ENCODE peak calls at places on chromosomes 1 and 21, in nine cellular contexts. One of them, this sample, is unnamed.

GRCh38 chr1:30782361-30783243 is 25.0 kb upstream of the LAPTM5 start:
- DNase-seq in DMS153: peak
- DNase-seq in AG10803: peak
- DNase-seq in astrocyte: no peak
- DNase-seq in prostate gland: peak
- DNase-seq in foreskin fibroblast: peak
- DNase-seq in NCI-H82: peak
- DNase-seq in memory B cell: peak
- DNase-seq in activated T-helper 9 cell treated with anti-CD3 and anti-CD28 coated beads, Interleukin-2, amount 50 U/mL, for 16 hours: peak
- DNase-seq in this sample: peak

GRCh38 chr1:230399321-230400006 is 26.7 kb downstream of the PGBD5 start:
- DNase-seq in DMS153: no peak
- DNase-seq in AG10803: no peak
- DNase-seq in astrocyte: no peak
- DNase-seq in prostate gland: no peak
- DNase-seq in foreskin fibroblast: no peak
- DNase-seq in NCI-H82: no peak
- DNase-seq in memory B cell: no peak
- DNase-seq in activated T-helper 9 cell treated with anti-CD3 and anti-CD28 coated beads, Interleukin-2, amount 50 U/mL, for 16 hours: no peak
- DNase-seq in this sample: no peak

GRCh38 chr1:36612881-36613280 is 130.2 kb upstream of the CSF3R start:
- DNase-seq in DMS153: no peak
- DNase-seq in AG10803: no peak
- DNase-seq in astrocyte: no peak
- DNase-seq in prostate gland: no peak
- DNase-seq in foreskin fibroblast: no peak
- DNase-seq in NCI-H82: peak
- DNase-seq in memory B cell: no peak
- DNase-seq in activated T-helper 9 cell treated with anti-CD3 and anti-CD28 coated beads, Interleukin-2, amount 50 U/mL, for 16 hours: no peak
- DNase-seq in this sample: no peak

GRCh38 chr21:35521293-35521692 is 472.2 kb upstream of the RUNX1 start:
- DNase-seq in DMS153: no peak
- DNase-seq in AG10803: no peak
- DNase-seq in astrocyte: no peak
- DNase-seq in prostate gland: no peak
- DNase-seq in foreskin fibroblast: no peak
- DNase-seq in NCI-H82: no peak
- DNase-seq in memory B cell: no peak
- DNase-seq in activated T-helper 9 cell treated with anti-CD3 and anti-CD28 coated beads, Interleukin-2, amount 50 U/mL, for 16 hours: no peak
- DNase-seq in this sample: no peak

GRCh38 chr1:19361231-19362147 is 49.4 kb downstream of the SLC66A1 start:
- DNase-seq in DMS153: peak
- DNase-seq in AG10803: peak
- DNase-seq in astrocyte: peak
- DNase-seq in prostate gland: peak
- DNase-seq in foreskin fibroblast: peak
- DNase-seq in NCI-H82: no peak
- DNase-seq in memory B cell: no peak
- DNase-seq in activated T-helper 9 cell treated with anti-CD3 and anti-CD28 coated beads, Interleukin-2, amount 50 U/mL, for 16 hours: no peak
- DNase-seq in this sample: no peak

GRCh38 chr1:180962178-180962577 is 49.5 kb downstream of the KIAA1614 start:
- DNase-seq in DMS153: no peak
- DNase-seq in AG10803: no peak
- DNase-seq in astrocyte: no peak
- DNase-seq in prostate gland: no peak
- DNase-seq in foreskin fibroblast: no peak
- DNase-seq in NCI-H82: no peak
- DNase-seq in memory B cell: no peak
- DNase-seq in activated T-helper 9 cell treated with anti-CD3 and anti-CD28 coated beads, Interleukin-2, amount 50 U/mL, for 16 hours: no peak
- DNase-seq in this sample: no peak

GRCh38 chr21:43771698-43772367 is 4.3 kb downstream of the CSTB start:
- DNase-seq in DMS153: no peak
- DNase-seq in AG10803: no peak
- DNase-seq in astrocyte: no peak
- DNase-seq in prostate gland: no peak
- DNase-seq in foreskin fibroblast: no peak
- DNase-seq in NCI-H82: no peak
- DNase-seq in memory B cell: no peak
- DNase-seq in activated T-helper 9 cell treated with anti-CD3 and anti-CD28 coated beads, Interleukin-2, amount 50 U/mL, for 16 hours: no peak
- DNase-seq in this sample: no peak

GRCh38 chr1:12040457-12041051 is 21.3 kb downstream of the MIIP start:
- DNase-seq in DMS153: no peak
- DNase-seq in AG10803: peak
- DNase-seq in astrocyte: peak
- DNase-seq in prostate gland: peak
- DNase-seq in foreskin fibroblast: peak
- DNase-seq in NCI-H82: peak
- DNase-seq in memory B cell: peak
- DNase-seq in activated T-helper 9 cell treated with anti-CD3 and anti-CD28 coated beads, Interleukin-2, amount 50 U/mL, for 16 hours: no peak
- DNase-seq in this sample: no peak

GRCh38 chr1:156725683-156726280 is 2.5 kb upstream of the METTL25B start:
- DNase-seq in DMS153: peak
- DNase-seq in AG10803: peak
- DNase-seq in astrocyte: peak
- DNase-seq in prostate gland: peak
- DNase-seq in foreskin fibroblast: peak
- DNase-seq in NCI-H82: peak
- DNase-seq in memory B cell: peak
- DNase-seq in activated T-helper 9 cell treated with anti-CD3 and anti-CD28 coated beads, Interleukin-2, amount 50 U/mL, for 16 hours: peak
- DNase-seq in this sample: peak

GRCh38 chr1:3915551-3916121 is 15.6 kb upstream of the C1orf174 start:
- DNase-seq in DMS153: no peak
- DNase-seq in AG10803: no peak
- DNase-seq in astrocyte: no peak
- DNase-seq in prostate gland: no peak
- DNase-seq in foreskin fibroblast: no peak
- DNase-seq in NCI-H82: no peak
- DNase-seq in memory B cell: no peak
- DNase-seq in activated T-helper 9 cell treated with anti-CD3 and anti-CD28 coated beads, Interleukin-2, amount 50 U/mL, for 16 hours: no peak
- DNase-seq in this sample: no peak

GRCh38 chr1:88022507-88022906 is 661.6 kb upstream of the PKN2 start:
- DNase-seq in DMS153: no peak
- DNase-seq in AG10803: no peak
- DNase-seq in astrocyte: no peak
- DNase-seq in prostate gland: no peak
- DNase-seq in foreskin fibroblast: no peak
- DNase-seq in NCI-H82: no peak
- DNase-seq in memory B cell: no peak
- DNase-seq in activated T-helper 9 cell treated with anti-CD3 and anti-CD28 coated beads, Interleukin-2, amount 50 U/mL, for 16 hours: no peak
- DNase-seq in this sample: no peak

GRCh38 chr1:42753070-42753469 is 13.0 kb upstream of the CLDN19 start:
- DNase-seq in DMS153: no peak
- DNase-seq in AG10803: peak
- DNase-seq in astrocyte: peak
- DNase-seq in prostate gland: no peak
- DNase-seq in foreskin fibroblast: peak
- DNase-seq in NCI-H82: no peak
- DNase-seq in memory B cell: no peak
- DNase-seq in activated T-helper 9 cell treated with anti-CD3 and anti-CD28 coated beads, Interleukin-2, amount 50 U/mL, for 16 hours: no peak
- DNase-seq in this sample: no peak

GRCh38 chr1:114448370-114448769 is 62.6 kb downstream of the TRIM33 start:
- DNase-seq in DMS153: no peak
- DNase-seq in AG10803: no peak
- DNase-seq in astrocyte: no peak
- DNase-seq in prostate gland: no peak
- DNase-seq in foreskin fibroblast: no peak
- DNase-seq in NCI-H82: no peak
- DNase-seq in memory B cell: no peak
- DNase-seq in activated T-helper 9 cell treated with anti-CD3 and anti-CD28 coated beads, Interleukin-2, amount 50 U/mL, for 16 hours: no peak
- DNase-seq in this sample: no peak

GRCh38 chr1:245538671-245539070 is 383.9 kb downstream of the KIF26B start:
- DNase-seq in DMS153: no peak
- DNase-seq in AG10803: no peak
- DNase-seq in astrocyte: peak
- DNase-seq in prostate gland: no peak
- DNase-seq in foreskin fibroblast: no peak
- DNase-seq in NCI-H82: no peak
- DNase-seq in memory B cell: no peak
- DNase-seq in activated T-helper 9 cell treated with anti-CD3 and anti-CD28 coated beads, Interleukin-2, amount 50 U/mL, for 16 hours: no peak
- DNase-seq in this sample: no peak

GRCh38 chr1:93777255-93777654 is 95.6 kb upstream of the BCAR3 start:
- DNase-seq in DMS153: no peak
- DNase-seq in AG10803: no peak
- DNase-seq in astrocyte: no peak
- DNase-seq in prostate gland: no peak
- DNase-seq in foreskin fibroblast: no peak
- DNase-seq in NCI-H82: no peak
- DNase-seq in memory B cell: no peak
- DNase-seq in activated T-helper 9 cell treated with anti-CD3 and anti-CD28 coated beads, Interleukin-2, amount 50 U/mL, for 16 hours: no peak
- DNase-seq in this sample: no peak

GRCh38 chr1:104745875-104746274 is 996.2 kb downstream of the AMY1C start:
- DNase-seq in DMS153: no peak
- DNase-seq in AG10803: no peak
- DNase-seq in astrocyte: no peak
- DNase-seq in prostate gland: no peak
- DNase-seq in foreskin fibroblast: no peak
- DNase-seq in NCI-H82: no peak
- DNase-seq in memory B cell: no peak
- DNase-seq in activated T-helper 9 cell treated with anti-CD3 and anti-CD28 coated beads, Interleukin-2, amount 50 U/mL, for 16 hours: no peak
- DNase-seq in this sample: no peak

GRCh38 chr1:40401427-40402201 is 28.1 kb downstream of the SMAP2 start:
- DNase-seq in DMS153: no peak
- DNase-seq in AG10803: no peak
- DNase-seq in astrocyte: no peak
- DNase-seq in prostate gland: no peak
- DNase-seq in foreskin fibroblast: no peak
- DNase-seq in NCI-H82: no peak
- DNase-seq in memory B cell: no peak
- DNase-seq in activated T-helper 9 cell treated with anti-CD3 and anti-CD28 coated beads, Interleukin-2, amount 50 U/mL, for 16 hours: no peak
- DNase-seq in this sample: no peak

GRCh38 chr1:225921734-225922709 is 2.0 kb downstream of the PYCR2 start:
- DNase-seq in DMS153: peak
- DNase-seq in AG10803: peak
- DNase-seq in astrocyte: no peak
- DNase-seq in prostate gland: peak
- DNase-seq in foreskin fibroblast: no peak
- DNase-seq in NCI-H82: no peak
- DNase-seq in memory B cell: no peak
- DNase-seq in activated T-helper 9 cell treated with anti-CD3 and anti-CD28 coated beads, Interleukin-2, amount 50 U/mL, for 16 hours: no peak
- DNase-seq in this sample: no peak

GRCh38 chr1:237566581-237566980 is 324.1 kb downstream of the ZP4 start:
- DNase-seq in DMS153: no peak
- DNase-seq in AG10803: no peak
- DNase-seq in astrocyte: no peak
- DNase-seq in prostate gland: no peak
- DNase-seq in foreskin fibroblast: no peak
- DNase-seq in NCI-H82: no peak
- DNase-seq in memory B cell: no peak
- DNase-seq in activated T-helper 9 cell treated with anti-CD3 and anti-CD28 coated beads, Interleukin-2, amount 50 U/mL, for 16 hours: no peak
- DNase-seq in this sample: peak

GRCh38 chr1:62407398-62408009 is 29.3 kb upstream of the USP1 start:
- DNase-seq in DMS153: peak
- DNase-seq in AG10803: peak
- DNase-seq in astrocyte: peak
- DNase-seq in prostate gland: peak
- DNase-seq in foreskin fibroblast: peak
- DNase-seq in NCI-H82: peak
- DNase-seq in memory B cell: peak
- DNase-seq in activated T-helper 9 cell treated with anti-CD3 and anti-CD28 coated beads, Interleukin-2, amount 50 U/mL, for 16 hours: no peak
- DNase-seq in this sample: peak

GRCh38 chr21:41837756-41838297 is 41.3 kb downstream of the PRDM15 start:
- DNase-seq in DMS153: no peak
- DNase-seq in AG10803: no peak
- DNase-seq in astrocyte: no peak
- DNase-seq in prostate gland: no peak
- DNase-seq in foreskin fibroblast: no peak
- DNase-seq in NCI-H82: no peak
- DNase-seq in memory B cell: no peak
- DNase-seq in activated T-helper 9 cell treated with anti-CD3 and anti-CD28 coated beads, Interleukin-2, amount 50 U/mL, for 16 hours: no peak
- DNase-seq in this sample: no peak

GRCh38 chr1:146007048-146007784 is 10.8 kb upstream of the TXNIP start:
- DNase-seq in DMS153: peak
- DNase-seq in AG10803: peak
- DNase-seq in astrocyte: peak
- DNase-seq in prostate gland: peak
- DNase-seq in foreskin fibroblast: peak
- DNase-seq in NCI-H82: peak
- DNase-seq in memory B cell: peak
- DNase-seq in activated T-helper 9 cell treated with anti-CD3 and anti-CD28 coated beads, Interleukin-2, amount 50 U/mL, for 16 hours: no peak
- DNase-seq in this sample: peak

GRCh38 chr1:115112496-115113375 is 23.4 kb upstream of the TSPAN2 start:
- DNase-seq in DMS153: no peak
- DNase-seq in AG10803: no peak
- DNase-seq in astrocyte: no peak
- DNase-seq in prostate gland: peak
- DNase-seq in foreskin fibroblast: peak
- DNase-seq in NCI-H82: peak
- DNase-seq in memory B cell: peak
- DNase-seq in activated T-helper 9 cell treated with anti-CD3 and anti-CD28 coated beads, Interleukin-2, amount 50 U/mL, for 16 hours: peak
- DNase-seq in this sample: no peak

GRCh38 chr21:28758042-28758882 is 234.4 kb downstream of the LTN1 start:
- DNase-seq in DMS153: no peak
- DNase-seq in AG10803: peak
- DNase-seq in astrocyte: no peak
- DNase-seq in prostate gland: no peak
- DNase-seq in foreskin fibroblast: no peak
- DNase-seq in NCI-H82: no peak
- DNase-seq in memory B cell: no peak
- DNase-seq in activated T-helper 9 cell treated with anti-CD3 and anti-CD28 coated beads, Interleukin-2, amount 50 U/mL, for 16 hours: no peak
- DNase-seq in this sample: no peak

GRCh38 chr1:109190189-109190588 is 23.5 kb upstream of the SARS1 start:
- DNase-seq in DMS153: no peak
- DNase-seq in AG10803: no peak
- DNase-seq in astrocyte: no peak
- DNase-seq in prostate gland: no peak
- DNase-seq in foreskin fibroblast: no peak
- DNase-seq in NCI-H82: no peak
- DNase-seq in memory B cell: no peak
- DNase-seq in activated T-helper 9 cell treated with anti-CD3 and anti-CD28 coated beads, Interleukin-2, amount 50 U/mL, for 16 hours: no peak
- DNase-seq in this sample: no peak

GRCh38 chr1:41365772-41366427 is 4.7 kb downstream of the FOXO6 start:
- DNase-seq in DMS153: peak
- DNase-seq in AG10803: no peak
- DNase-seq in astrocyte: no peak
- DNase-seq in prostate gland: peak
- DNase-seq in foreskin fibroblast: no peak
- DNase-seq in NCI-H82: peak
- DNase-seq in memory B cell: no peak
- DNase-seq in activated T-helper 9 cell treated with anti-CD3 and anti-CD28 coated beads, Interleukin-2, amount 50 U/mL, for 16 hours: peak
- DNase-seq in this sample: no peak

GRCh38 chr1:77858725-77859124 is 29.7 kb upstream of the NEXN start:
- DNase-seq in DMS153: no peak
- DNase-seq in AG10803: no peak
- DNase-seq in astrocyte: no peak
- DNase-seq in prostate gland: no peak
- DNase-seq in foreskin fibroblast: no peak
- DNase-seq in NCI-H82: no peak
- DNase-seq in memory B cell: no peak
- DNase-seq in activated T-helper 9 cell treated with anti-CD3 and anti-CD28 coated beads, Interleukin-2, amount 50 U/mL, for 16 hours: no peak
- DNase-seq in this sample: no peak

GRCh38 chr1:3139451-3139852 is 70.4 kb downstream of the PRDM16 start:
- DNase-seq in DMS153: no peak
- DNase-seq in AG10803: no peak
- DNase-seq in astrocyte: no peak
- DNase-seq in prostate gland: no peak
- DNase-seq in foreskin fibroblast: no peak
- DNase-seq in NCI-H82: no peak
- DNase-seq in memory B cell: no peak
- DNase-seq in activated T-helper 9 cell treated with anti-CD3 and anti-CD28 coated beads, Interleukin-2, amount 50 U/mL, for 16 hours: no peak
- DNase-seq in this sample: no peak

GRCh38 chr1:58358311-58358710 is 188.2 kb downstream of the OMA1 start:
- DNase-seq in DMS153: no peak
- DNase-seq in AG10803: peak
- DNase-seq in astrocyte: no peak
- DNase-seq in prostate gland: no peak
- DNase-seq in foreskin fibroblast: peak
- DNase-seq in NCI-H82: no peak
- DNase-seq in memory B cell: no peak
- DNase-seq in activated T-helper 9 cell treated with anti-CD3 and anti-CD28 coated beads, Interleukin-2, amount 50 U/mL, for 16 hours: no peak
- DNase-seq in this sample: peak

GRCh38 chr1:169460193-169460833 is 25.4 kb downstream of the SLC19A2 start:
- DNase-seq in DMS153: no peak
- DNase-seq in AG10803: peak
- DNase-seq in astrocyte: peak
- DNase-seq in prostate gland: no peak
- DNase-seq in foreskin fibroblast: peak
- DNase-seq in NCI-H82: no peak
- DNase-seq in memory B cell: no peak
- DNase-seq in activated T-helper 9 cell treated with anti-CD3 and anti-CD28 coated beads, Interleukin-2, amount 50 U/mL, for 16 hours: no peak
- DNase-seq in this sample: no peak

GRCh38 chr1:25869909-25870606 is 5.5 kb downstream of the PAQR7 start:
- DNase-seq in DMS153: no peak
- DNase-seq in AG10803: no peak
- DNase-seq in astrocyte: no peak
- DNase-seq in prostate gland: no peak
- DNase-seq in foreskin fibroblast: no peak
- DNase-seq in NCI-H82: no peak
- DNase-seq in memory B cell: no peak
- DNase-seq in activated T-helper 9 cell treated with anti-CD3 and anti-CD28 coated beads, Interleukin-2, amount 50 U/mL, for 16 hours: no peak
- DNase-seq in this sample: no peak